ENCODE peak calls at places on chromosomes 3 and 15, in seven cellular contexts. Y, B, V, J, C, X and M are unnamed samples.

GRCh38 chr15:44545934-44546802 is 9.2 kb downstream of the EIF3J start:
- DNase-seq in J (peak), C (no peak), V (peak), X (peak), Y (peak), B (no peak), M (no peak)

GRCh38 chr3:46400000-46400734 is 6.7 kb downstream of the CCR5AS start:
- DNase-seq in Y (peak), B (no peak), C (no peak), J (no peak), V (peak), X (no peak), M (no peak)

GRCh38 chr3:133412511-133413165 is 12.8 kb downstream of the BFSP2 start:
- DNase-seq in X (no peak), C (no peak), V (peak), B (no peak), Y (peak), J (no peak), M (no peak)

GRCh38 chr15:60539881-60540613 is 61.1 kb upstream of the ICE2 start:
- DNase-seq in V (no peak), J (no peak), B (no peak), C (no peak), X (no peak), Y (no peak), M (no peak)

GRCh38 chr3:187920871-187921270 is 175.6 kb upstream of the BCL6 start:
- DNase-seq in Y (peak), J (no peak), C (no peak), V (no peak), X (no peak), B (no peak), M (no peak)

GRCh38 chr3:16338124-16338523 is 73.1 kb downstream of the OXNAD1 start:
- DNase-seq in Y (no peak), C (no peak), X (no peak), V (no peak), B (no peak), J (peak), M (no peak)

GRCh38 chr3:171789759-171790505 is 20.4 kb downstream of the PLD1 start:
- DNase-seq in Y (no peak), J (no peak), C (no peak), X (no peak), B (no peak), V (no peak), M (no peak)

GRCh38 chr3:171001957-171002694 is 24.4 kb downstream of the SLC2A2 start:
- DNase-seq in V (peak), B (no peak), C (no peak), Y (peak), J (no peak), X (peak), M (no peak)

GRCh38 chr3:142657033-142657432 is 60.8 kb downstream of the PLS1 start:
- DNase-seq in C (no peak), X (no peak), B (no peak), Y (no peak), V (no peak), J (no peak), M (no peak)

GRCh38 chr3:148962513-148962912 is 28.8 kb upstream of the GYG1 start:
- DNase-seq in J (no peak), Y (peak), V (peak), X (no peak), B (no peak), C (no peak), M (no peak)

GRCh38 chr15:70584838-70585706 is 178.3 kb downstream of the UACA start:
- DNase-seq in B (peak), C (no peak), X (no peak), V (no peak), Y (peak), J (no peak), M (no peak)

GRCh38 chr3:58009749-58010535 is 1.7 kb downstream of the FLNB start:
- DNase-seq in C (peak), V (no peak), J (no peak), B (no peak), X (no peak), Y (no peak), M (peak)

GRCh38 chr15:87949934-87950298 is 306.6 kb downstream of the NTRK3 start:
- DNase-seq in C (no peak), Y (no peak), V (no peak), J (no peak), X (no peak), B (no peak), M (no peak)

GRCh38 chr15:79132361-79132760 is 41.8 kb upstream of the RASGRF1 start:
- DNase-seq in V (no peak), J (no peak), X (no peak), B (no peak), C (no peak), Y (no peak), M (no peak)

GRCh38 chr3:97872209-97873042 is 50.6 kb downstream of the CRYBG3 start:
- DNase-seq in V (peak), X (peak), C (peak), J (no peak), Y (peak), B (no peak), M (no peak)

GRCh38 chr3:16147226-16147625 is 27.3 kb upstream of the GALNT15 start:
- DNase-seq in Y (peak), C (no peak), J (peak), B (no peak), V (peak), X (no peak), M (no peak)

GRCh38 chr3:78634316-78634715 is 1133.5 kb downstream of the ROBO1 start:
- DNase-seq in Y (peak), J (no peak), X (no peak), C (no peak), B (no peak), V (no peak), M (no peak)

GRCh38 chr3:106058485-106058884 is 189.7 kb upstream of the CBLB start:
- DNase-seq in C (no peak), V (no peak), X (no peak), Y (no peak), J (no peak), B (no peak), M (no peak)

GRCh38 chr3:98823791-98824190 is 60.7 kb downstream of the ST3GAL6 start:
- DNase-seq in Y (peak), B (no peak), J (no peak), V (peak), X (no peak), C (no peak), M (no peak)

GRCh38 chr3:196287405-196288140 is at the start of gene PCYT1A:
- DNase-seq in J (peak), X (peak), B (peak), C (peak), Y (peak), V (peak), M (peak)

GRCh38 chr15:89129123-89129815 is 41.0 kb downstream of the ABHD2 start:
- DNase-seq in Y (peak), V (no peak), B (peak), X (no peak), J (no peak), C (no peak), M (no peak)

GRCh38 chr15:37967788-37968187 is 33.3 kb downstream of the TMCO5A start:
- DNase-seq in V (no peak), X (no peak), Y (no peak), J (no peak), B (no peak), C (no peak), M (no peak)

DNA sequence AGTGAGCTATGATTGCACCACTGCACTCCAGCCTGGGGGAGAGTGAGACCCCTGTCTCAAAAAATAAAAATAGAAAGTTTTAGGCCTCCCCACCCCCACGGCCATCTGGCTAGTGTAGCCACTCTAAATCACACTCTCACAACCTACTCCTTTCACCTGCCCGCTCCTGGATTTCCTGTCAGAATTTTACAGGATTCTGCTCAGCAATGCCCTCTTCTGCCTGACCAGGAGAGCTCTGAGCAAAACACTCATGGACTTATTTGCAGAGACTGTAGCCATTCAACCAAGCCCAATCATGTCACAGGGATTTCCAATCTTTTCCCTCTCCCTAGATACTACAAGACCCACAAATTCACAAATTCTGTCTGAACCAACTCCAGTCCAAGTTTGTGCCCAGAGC is 242.6 kb upstream of the TPRG1 start:
- DNase-seq in J (no peak), B (no peak), V (no peak), X (no peak), Y (no peak), C (no peak), M (no peak)
- TF ChIP-seq CTCF in J (no peak), B (no peak), V (peak), X (peak), Y (no peak), C (no peak), M (no peak)

GRCh38 chr3:122682016-122682374 is 1.4 kb downstream of the PARP14 start:
- DNase-seq in X (no peak), C (no peak), V (no peak), B (no peak), Y (no peak), J (no peak), M (no peak)

GRCh38 chr3:122681294-122682015 is 816 bp downstream of the PARP14 start:
- DNase-seq in V (no peak), J (peak), C (no peak), Y (no peak), B (no peak), X (no peak), M (no peak)

GRCh38 chr3:122679467-122680291 is 960 bp upstream of the PARP14 start:
- DNase-seq in V (no peak), X (no peak), J (peak), Y (peak), C (peak), B (peak), M (no peak)

GRCh38 chr3:122679085-122679466 is 1.6 kb upstream of the PARP14 start:
- DNase-seq in J (peak), B (peak), X (no peak), C (peak), Y (peak), V (peak), M (peak)

GRCh38 chr3:122680381-122681293 is at the start of gene PARP14:
- DNase-seq in Y (peak), X (no peak), J (peak), B (peak), C (peak), V (peak), M (peak)
- TF ChIP-seq CTCF in Y (peak), X (peak), J (no peak), B (no peak), C (no peak), V (peak), M (no peak)

DNA sequence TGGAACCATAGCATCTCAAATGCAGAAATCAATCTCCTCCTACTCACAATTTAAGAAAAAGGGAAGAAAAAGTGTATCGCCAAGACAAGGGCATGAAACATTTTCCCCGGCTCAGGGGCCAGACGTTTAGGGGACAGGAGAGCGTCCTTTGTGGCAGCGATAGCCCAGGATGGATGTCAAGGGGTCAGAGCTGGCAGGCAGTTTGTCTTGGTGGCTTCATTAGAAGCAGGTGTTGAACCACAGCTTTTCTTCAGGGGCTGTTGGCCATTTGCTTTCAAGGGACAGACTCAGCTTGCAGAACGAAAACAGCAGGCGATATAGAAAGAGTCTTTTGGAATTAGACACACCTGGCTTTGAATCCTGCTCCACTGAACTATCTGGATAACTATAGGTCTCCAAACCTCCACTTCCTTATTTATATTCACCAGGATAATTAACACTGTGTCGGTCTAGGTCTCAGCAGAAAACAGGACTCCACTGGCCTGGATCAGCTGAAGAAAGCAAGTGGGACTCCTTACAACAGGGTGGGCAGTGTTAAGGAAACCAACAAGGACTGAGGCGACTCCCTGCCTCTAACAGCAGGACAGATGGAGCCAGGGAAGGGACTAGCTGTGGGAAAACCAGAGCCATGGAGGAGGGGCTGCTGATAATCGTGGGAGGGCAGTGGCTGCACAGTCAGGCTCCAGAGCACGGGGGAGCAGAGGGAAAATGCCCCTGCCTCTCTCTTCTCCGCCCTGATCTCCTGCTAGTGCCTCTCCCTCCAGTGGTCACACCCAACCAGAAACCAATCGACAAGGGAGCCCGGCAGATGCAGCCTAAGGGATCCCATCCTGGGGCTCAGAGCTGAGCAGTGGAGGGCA is 123.6 kb downstream of the LIPC start:
- DNase-seq in V (no peak), J (no peak), C (no peak), B (peak), X (no peak), Y (no peak), M (no peak)
- TF ChIP-seq CTCF in V (peak), J (no peak), C (no peak), B (no peak), X (no peak), Y (no peak), M (no peak)

GRCh38 chr3:154931484-154931883 is 148.6 kb upstream of the MME start:
- DNase-seq in B (no peak), J (no peak), X (peak), C (no peak), Y (peak), V (no peak), M (no peak)
- TF ChIP-seq CTCF in B (no peak), J (no peak), X (no peak), C (no peak), Y (no peak), V (no peak), M (no peak)

GRCh38 chr3:27184261-27184660 is 184.9 kb downstream of the NEK10 start:
- DNase-seq in X (no peak), C (no peak), J (no peak), V (no peak), B (no peak), Y (no peak), M (no peak)

GRCh38 chr3:27186013-27186412 is 183.2 kb downstream of the NEK10 start:
- DNase-seq in Y (no peak), C (no peak), V (no peak), B (no peak), J (no peak), X (no peak), M (no peak)

GRCh38 chr3:27185231-27185989 is 183.8 kb downstream of the NEK10 start:
- DNase-seq in J (no peak), X (no peak), B (no peak), V (no peak), C (no peak), Y (no peak), M (no peak)
- TF ChIP-seq CTCF in J (no peak), X (no peak), B (no peak), V (no peak), C (no peak), Y (no peak), M (no peak)

DNA sequence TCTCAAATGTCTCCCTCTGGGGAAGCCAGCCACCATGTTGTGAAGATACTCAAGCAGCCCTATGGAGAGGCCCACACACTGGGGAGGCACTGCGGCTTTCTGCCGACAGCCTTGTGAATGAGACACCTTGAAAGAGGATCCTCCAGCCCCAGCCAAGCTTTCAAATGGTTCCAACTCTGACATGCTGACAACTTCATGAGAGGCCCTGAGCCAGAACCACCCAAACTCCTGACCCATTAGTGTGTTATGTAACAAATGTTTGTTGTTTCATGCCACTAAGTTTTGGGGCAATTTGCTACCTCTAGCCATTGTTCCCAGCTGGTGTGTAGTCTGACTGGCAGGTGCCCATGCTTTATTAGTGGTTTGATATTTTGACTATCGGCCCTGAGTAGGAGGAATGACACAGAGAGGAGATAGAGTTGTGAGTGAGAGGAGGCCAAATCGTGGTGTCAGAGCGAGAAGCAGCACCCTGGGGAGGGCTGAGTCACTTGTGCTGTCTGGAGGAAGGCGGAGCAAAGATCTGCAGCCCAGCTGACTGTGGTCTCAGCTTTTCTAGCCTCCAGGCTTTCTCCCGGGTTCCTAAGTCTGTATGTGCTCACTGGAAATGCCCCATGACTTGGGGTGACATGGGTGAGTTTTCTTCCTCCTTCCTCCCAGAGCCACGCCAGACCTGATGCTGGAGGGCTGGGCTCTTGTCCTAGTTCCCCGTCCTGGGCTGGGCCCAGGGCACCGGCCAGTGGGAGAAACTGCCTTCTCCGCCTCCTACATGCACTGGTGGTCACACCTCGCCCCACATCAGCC is 56.8 kb upstream of the BLM start:
- DNase-seq in J (peak), B (no peak), V (peak), Y (peak), X (peak), C (peak), M (peak)
- TF ChIP-seq CTCF in J (no peak), B (no peak), V (no peak), Y (no peak), X (no peak), C (no peak), M (no peak)

DNA sequence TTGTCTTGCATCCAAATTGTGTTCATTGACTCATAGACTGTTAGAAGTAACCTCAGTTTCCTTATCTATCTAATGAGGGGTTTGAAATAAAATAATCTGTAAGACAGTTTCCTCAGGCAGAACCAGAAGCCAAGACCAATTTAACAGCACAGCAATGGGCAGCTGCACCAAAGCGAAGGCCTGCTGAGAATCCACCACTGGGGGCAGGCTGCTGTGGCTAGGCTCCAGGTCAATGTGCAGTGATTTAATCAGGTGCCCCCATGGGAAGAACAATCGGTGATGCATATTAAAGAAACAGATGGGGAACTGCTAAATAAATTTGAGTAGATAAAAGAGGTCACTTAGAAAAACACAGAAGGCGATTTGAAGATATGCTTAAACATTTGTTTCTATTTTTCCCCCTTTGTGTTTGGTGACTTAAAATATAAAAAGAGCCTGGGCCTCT is 28.0 kb upstream of the TMOD3 start:
- DNase-seq in B (peak), V (peak), J (no peak), X (no peak), Y (peak), C (no peak), M (no peak)
- TF ChIP-seq CTCF in B (peak), V (peak), J (peak), X (peak), Y (peak), C (no peak), M (peak)